ENCODE peak calls at places on chromosomes 5 and 9, in nine cellular contexts. V is cardiac fibroblast, A is nephron progenitor cell, Y is astrocyte of the spinal cord, L is body of pancreas, F is brain microvascular endothelial cell, Q is foreskin fibroblast, J is endothelial cell of umbilical vein, R is IMR-90. E is an unnamed sample.

GRCh38 chr5:169218862-169219261 is 82.1 kb downstream of the SLIT3 start:
- DNase-seq in V (no peak), A (no peak), Y (no peak), L (no peak), F (no peak), Q (peak; percentile 18), J (no peak), R (no peak), E (no peak)

GRCh38 chr5:32446660-32447059 is 2.1 kb upstream of the ZFR start:
- DNase-seq in V (no peak), A (no peak), Y (no peak), L (no peak), F (no peak), Q (no peak), J (no peak), R (no peak), E (no peak)

GRCh38 chr5:172311605-172312004 is 28.0 kb upstream of the UBTD2 start:
- DNase-seq in V (no peak), A (no peak), Y (peak; percentile 85), L (no peak), F (no peak), Q (no peak), J (no peak), R (no peak), E (no peak)

GRCh38 chr9:135188681-135189151 is 101.2 kb downstream of the OLFM1 start:
- DNase-seq in V (no peak), A (no peak), Y (no peak), L (no peak), F (no peak), Q (no peak), J (no peak), R (no peak), E (no peak)

GRCh38 chr5:43000198-43000840 is 39.8 kb downstream of the ANXA2R start:
- DNase-seq in V (peak; percentile 58), A (peak; percentile 66), Y (peak; percentile 56), L (no peak), F (no peak), Q (peak; percentile 70), J (no peak), R (peak; percentile 59), E (no peak)

GRCh38 chr9:125323615-125324014 is 62.0 kb downstream of the GAPVD1 start:
- DNase-seq in V (no peak), A (no peak), Y (no peak), L (no peak), F (no peak), Q (no peak), J (no peak), R (peak; percentile 75), E (no peak)

GRCh38 chr5:154312571-154312970 is 122.0 kb downstream of the GALNT10 start:
- DNase-seq in V (peak; percentile 31), A (no peak), Y (peak; percentile 44), L (no peak), F (peak; percentile 15), Q (peak; percentile 60), J (peak; percentile 63), R (peak; percentile 40), E (no peak)

GRCh38 chr5:157670662-157671591 is at the start of gene C5orf52:
- DNase-seq in V (peak; percentile 23), A (peak; percentile 62), Y (peak; percentile 26), L (peak; percentile 29), F (peak; percentile 18), Q (peak; percentile 18), J (peak; percentile 54), R (peak; percentile 14), E (no peak)

GRCh38 chr5:176405656-176406435 is 10.5 kb downstream of the CLTB start:
- DNase-seq in V (no peak), A (no peak), Y (no peak), L (no peak), F (no peak), Q (no peak), J (no peak), R (no peak), E (no peak)

GRCh38 chr9:137446851-137447471 is 5.8 kb upstream of the ENTPD8 start:
- DNase-seq in V (no peak), A (peak; percentile 2), Y (no peak), L (no peak), F (no peak), Q (peak; percentile 70), J (no peak), R (no peak), E (no peak)

GRCh38 chr9:3467593-3468219 is 58.1 kb downstream of the RFX3 start:
- DNase-seq in V (peak; percentile 84), A (peak; percentile 31), Y (peak; percentile 73), L (peak; percentile 39), F (peak; percentile 77), Q (peak; percentile 79), J (peak; percentile 66), R (peak; percentile 72), E (no peak)

GRCh38 chr9:36995927-36996471 is 38.1 kb downstream of the PAX5 start:
- DNase-seq in V (peak; percentile 74), A (peak; percentile 72), Y (peak; percentile 53), L (peak; percentile 77), F (peak; percentile 51), Q (peak; percentile 65), J (peak; percentile 68), R (peak; percentile 53), E (peak; percentile 54)

GRCh38 chr9:36988848-36989247 is 45.2 kb downstream of the PAX5 start:
- DNase-seq in V (no peak), A (no peak), Y (no peak), L (no peak), F (no peak), Q (no peak), J (no peak), R (no peak), E (no peak)

GRCh38 chr9:36993933-36994764 is 39.9 kb downstream of the PAX5 start:
- DNase-seq in V (no peak), A (no peak), Y (no peak), L (no peak), F (no peak), Q (no peak), J (no peak), R (no peak), E (no peak)

GRCh38 chr9:36991516-36992134 is 42.4 kb downstream of the PAX5 start:
- DNase-seq in V (peak; percentile 10), A (peak; percentile 69), Y (peak; percentile 5), L (no peak), F (peak; percentile 11), Q (no peak), J (peak; percentile 16), R (no peak), E (no peak)

DNA sequence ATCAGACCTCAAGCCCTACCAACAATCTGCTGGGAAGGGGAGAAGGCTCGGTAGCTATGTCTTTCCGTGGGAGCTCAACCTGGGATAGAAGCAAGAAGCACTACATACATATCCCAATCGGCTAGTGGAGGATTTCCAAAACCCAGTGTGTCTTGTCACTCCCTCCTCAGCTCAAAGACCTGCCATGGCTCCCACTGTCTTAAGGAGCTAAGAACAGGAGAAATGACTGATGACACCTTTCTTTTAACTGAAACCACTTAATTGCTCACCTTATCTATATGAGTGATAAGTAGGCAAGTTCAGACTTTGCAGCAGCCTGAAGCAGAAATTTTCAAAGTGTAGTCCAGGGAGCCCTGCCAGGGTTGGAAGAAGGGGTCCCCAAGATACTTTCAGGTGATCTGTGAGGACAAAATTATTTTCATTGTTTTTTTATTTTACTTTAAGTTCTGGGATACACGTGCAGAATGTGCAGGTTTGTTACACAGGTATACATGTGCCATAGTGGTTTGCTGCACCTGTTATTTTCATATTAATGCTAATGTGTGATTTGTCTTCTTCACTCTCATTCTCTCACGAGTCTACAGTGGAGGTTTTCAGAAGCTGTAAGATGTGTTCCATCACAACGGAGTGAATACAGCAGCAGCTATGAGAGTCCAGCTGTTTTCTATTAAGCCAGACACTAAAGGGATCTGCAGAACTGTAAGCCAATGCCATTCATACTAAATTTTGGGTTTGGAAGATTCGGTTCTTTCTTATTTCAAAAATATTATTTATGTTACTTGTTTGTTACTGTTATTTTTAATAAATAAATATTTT is 41.4 kb downstream of the PAX5 start:
- DNase-seq in V (no peak), A (no peak), Y (no peak), L (no peak), F (no peak), Q (peak; percentile 55), J (no peak), R (no peak), E (no peak)
- TF ChIP-seq CTCF in V (no peak), A (no peak), Y (no peak), L (no peak), F (no peak), Q (no peak), J (no peak), R (no peak), E (no peak)

DNA sequence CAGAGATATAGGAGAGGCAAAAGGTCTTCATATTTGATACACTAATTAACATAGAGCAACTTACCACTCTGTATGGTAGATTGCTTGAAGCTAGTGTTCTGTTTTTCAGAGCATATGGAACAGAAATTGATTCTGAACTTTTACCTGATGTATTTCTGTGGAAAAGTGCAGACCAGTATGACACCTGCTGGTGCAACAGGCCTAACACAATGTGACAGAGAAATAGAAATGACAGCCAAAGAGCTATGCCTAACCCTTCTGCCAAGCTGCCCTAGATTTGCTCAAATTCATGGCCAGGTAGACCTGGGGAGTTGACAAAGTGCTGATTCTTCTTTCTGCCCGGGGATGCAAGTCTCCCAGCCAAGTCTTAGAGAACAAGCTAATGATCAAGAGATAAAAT is 65.4 kb upstream of the RNF180 start:
- DNase-seq in V (no peak), A (no peak), Y (no peak), L (no peak), F (no peak), Q (no peak), J (no peak), R (no peak), E (no peak)
- TF ChIP-seq CTCF in V (no peak), A (no peak), Y (no peak), L (no peak), F (no peak), Q (no peak), J (no peak), R (no peak), E (no peak)

GRCh38 chr5:146446861-146447733 is at the start of gene TCERG1:
- DNase-seq in V (peak; percentile 100), A (peak; percentile 97), Y (peak; percentile 100), L (peak; percentile 99), F (peak; percentile 100), Q (peak; percentile 100), J (peak; percentile 100), R (peak; percentile 100), E (peak; percentile 96)

GRCh38 chr5:146447734-146448380 is 724 bp downstream of the TCERG1 start:
- DNase-seq in V (peak; percentile 35), A (no peak), Y (peak; percentile 36), L (no peak), F (peak; percentile 39), Q (peak; percentile 59), J (peak; percentile 63), R (peak; percentile 55), E (no peak)

GRCh38 chr5:146448783-146449519 is 1.8 kb downstream of the TCERG1 start:
- DNase-seq in V (no peak), A (no peak), Y (no peak), L (no peak), F (no peak), Q (peak; percentile 12), J (no peak), R (no peak), E (no peak)

GRCh38 chr5:146451411-146451810 is 4.3 kb downstream of the TCERG1 start:
- DNase-seq in V (no peak), A (no peak), Y (no peak), L (no peak), F (no peak), Q (no peak), J (no peak), R (no peak), E (no peak)
- TF ChIP-seq CTCF in V (no peak), A (no peak), Y (peak; percentile 26), L (no peak), F (peak; percentile 49), Q (no peak), J (peak; percentile 23), R (no peak), E (peak; percentile 51)

GRCh38 chr9:123940721-123941534 is 11.0 kb upstream of the DENND1A start:
- DNase-seq in V (no peak), A (no peak), Y (no peak), L (no peak), F (no peak), Q (peak; percentile 27), J (no peak), R (no peak), E (no peak)
- TF ChIP-seq CTCF in V (no peak), A (no peak), Y (no peak), L (no peak), F (no peak), Q (no peak), J (no peak), R (no peak), E (no peak)

E was measured in progenitor cell of endocrine pancreas.